ENCODE peak calls at places on chromosomes 3 and 15, in seven cellular contexts. Z is neuronal stem cell, H is neural progenitor cell, N is MM.1S, O is PC-3, K is NT2/D1, V is HCT116. Y is an unnamed sample.

GRCh38 chr15:92949604-92950249 is 49.6 kb downstream of the CHD2 start:
- DNase-seq in K (no peak), H (peak), V (no peak), Z (no peak), O (peak), N (no peak), Y (no peak)

GRCh38 chr3:195179782-195180489 is 91.0 kb downstream of the XXYLT1 start:
- DNase-seq in V (no peak), H (no peak), O (no peak), N (no peak), K (no peak), Z (no peak), Y (no peak)

GRCh38 chr3:131596884-131597283 is 94.1 kb upstream of the MRPL3 start:
- DNase-seq in Z (no peak), V (no peak), H (no peak), N (no peak), K (no peak), O (peak), Y (no peak)

GRCh38 chr15:90866161-90866715 is 2.1 kb upstream of the FURIN start:
- DNase-seq in V (no peak), H (no peak), O (no peak), Z (no peak), N (no peak), K (no peak), Y (no peak)

GRCh38 chr15:38058596-38059075 is 124.2 kb downstream of the TMCO5A start:
- DNase-seq in N (peak), H (peak), O (no peak), V (no peak), Z (no peak), K (peak), Y (no peak)

GRCh38 chr3:78496458-78496857 is 1271.3 kb downstream of the ROBO1 start:
- DNase-seq in Z (no peak), H (no peak), V (no peak), N (no peak), O (no peak), K (no peak), Y (no peak)

GRCh38 chr3:46846624-46847542 is 16.4 kb downstream of the MYL3 start:
- DNase-seq in V (no peak), Z (no peak), N (no peak), O (no peak), K (no peak), H (no peak), Y (no peak)

GRCh38 chr3:53045784-53046170 is at the start of gene SFMBT1:
- DNase-seq in O (peak), Z (peak), V (no peak), N (peak), K (no peak), H (peak), Y (no peak)

GRCh38 chr3:194450341-194450740 is 36.5 kb downstream of the ATP13A3 start:
- DNase-seq in O (peak), K (no peak), N (no peak), H (no peak), V (no peak), Z (no peak), Y (no peak)

GRCh38 chr3:189871384-189871783 is 240.2 kb downstream of the TP63 start:
- DNase-seq in V (no peak), H (no peak), K (no peak), O (no peak), N (no peak), Z (no peak), Y (no peak)

GRCh38 chr3:24943961-24944360 is 449.3 kb upstream of the THRB start:
- DNase-seq in O (no peak), Z (no peak), N (no peak), K (no peak), H (no peak), V (no peak), Y (no peak)

GRCh38 chr3:23894166-23895061 is 22.4 kb downstream of the NKIRAS1 start:
- DNase-seq in N (no peak), K (no peak), O (no peak), H (no peak), V (no peak), Z (no peak), Y (no peak)

GRCh38 chr3:72591522-72592421 is 256.5 kb downstream of the SHQ1 start:
- DNase-seq in Z (peak), O (peak), V (no peak), N (no peak), K (peak), H (peak), Y (no peak)

GRCh38 chr15:101220060-101220459 is 31.8 kb downstream of the CHSY1 start:
- DNase-seq in V (no peak), N (no peak), H (no peak), K (no peak), Z (no peak), O (no peak), Y (no peak)

GRCh38 chr3:108818404-108818803 is 4.2 kb upstream of the TRAT1 start:
- DNase-seq in N (peak), V (peak), K (peak), H (peak), O (peak), Z (peak), Y (no peak)

GRCh38 chr3:42771271-42771670 is 1.8 kb downstream of the CCDC13 start:
- DNase-seq in K (no peak), H (no peak), Z (no peak), N (no peak), O (no peak), V (no peak), Y (no peak)

GRCh38 chr3:138296639-138297038 is 33.0 kb downstream of the NME9 start:
- DNase-seq in Z (no peak), K (no peak), H (no peak), O (no peak), V (no peak), N (no peak), Y (no peak)

GRCh38 chr3:46915297-46915822 is 37.8 kb downstream of the PTH1R start:
- DNase-seq in V (no peak), N (no peak), O (no peak), H (no peak), Z (no peak), K (no peak), Y (no peak)

GRCh38 chr3:160224811-160225180 is 426 bp upstream of the C3orf80 start:
- DNase-seq in O (no peak), Z (no peak), V (no peak), N (no peak), K (no peak), H (no peak), Y (no peak)

GRCh38 chr3:154421067-154421466 is 8.9 kb downstream of the GPR149 start:
- DNase-seq in N (peak), O (peak), H (peak), V (no peak), K (no peak), Z (peak), Y (peak)

GRCh38 chr15:95739161-95739560 is 591.3 kb upstream of the NR2F2 start:
- DNase-seq in Z (no peak), O (no peak), V (no peak), K (no peak), N (no peak), H (no peak), Y (no peak)

GRCh38 chr3:32045091-32045964 is 61.1 kb upstream of the GPD1L start:
- DNase-seq in O (peak), K (peak), V (peak), H (peak), N (no peak), Z (no peak), Y (no peak)

GRCh38 chr3:7800006-7800780 is 701.4 kb upstream of the LMCD1 start:
- DNase-seq in N (no peak), O (peak), V (no peak), Z (no peak), H (peak), K (no peak), Y (no peak)

GRCh38 chr15:93158104-93158503 is 69.1 kb upstream of the RGMA start:
- DNase-seq in N (no peak), O (no peak), Z (no peak), K (no peak), H (no peak), V (no peak), Y (no peak)

GRCh38 chr3:16300881-16301359 is 35.9 kb downstream of the OXNAD1 start:
- DNase-seq in K (no peak), Z (no peak), O (no peak), H (no peak), V (no peak), N (peak), Y (no peak)

GRCh38 chr3:126835472-126836219 is 131.6 kb downstream of the CHCHD6 start:
- DNase-seq in N (no peak), O (peak), H (no peak), V (no peak), K (no peak), Z (no peak), Y (no peak)

GRCh38 chr15:101434032-101434920 is 55.2 kb downstream of the PCSK6 start:
- DNase-seq in N (no peak), Z (no peak), K (no peak), H (no peak), V (no peak), O (no peak), Y (no peak)

GRCh38 chr3:36221975-36222374 is 158.3 kb upstream of the STAC start:
- DNase-seq in V (no peak), N (no peak), K (no peak), Z (no peak), O (peak), H (no peak), Y (no peak)

GRCh38 chr15:90872481-90873184 is 4.2 kb downstream of the FURIN start:
- DNase-seq in V (no peak), H (no peak), O (peak), K (no peak), Z (no peak), N (no peak), Y (no peak)

GRCh38 chr3:98778383-98778782 is 15.2 kb downstream of the ST3GAL6 start:
- DNase-seq in H (no peak), O (no peak), V (no peak), K (no peak), N (no peak), Z (no peak), Y (no peak)
- H3K4me3 ChIP-seq in H (no peak), O (no peak), V (no peak), K (no peak), N (no peak), Z (no peak), Y (no peak)

GRCh38 chr3:33134026-33134625 is 20.3 kb downstream of the CRTAP start:
- DNase-seq in N (peak), H (no peak), O (no peak), Z (no peak), V (no peak), K (no peak), Y (no peak)

GRCh38 chr3:33132019-33132360 is 18.2 kb downstream of the CRTAP start:
- DNase-seq in Z (no peak), K (no peak), O (no peak), H (no peak), N (no peak), V (no peak), Y (no peak)

GRCh38 chr3:33130144-33130543 is 16.3 kb downstream of the CRTAP start:
- DNase-seq in V (no peak), N (no peak), O (no peak), K (no peak), Z (no peak), H (no peak), Y (no peak)

GRCh38 chr3:33128706-33129105 is 14.9 kb downstream of the CRTAP start:
- DNase-seq in K (no peak), H (peak), Z (peak), O (no peak), N (no peak), V (no peak), Y (no peak)

DNA sequence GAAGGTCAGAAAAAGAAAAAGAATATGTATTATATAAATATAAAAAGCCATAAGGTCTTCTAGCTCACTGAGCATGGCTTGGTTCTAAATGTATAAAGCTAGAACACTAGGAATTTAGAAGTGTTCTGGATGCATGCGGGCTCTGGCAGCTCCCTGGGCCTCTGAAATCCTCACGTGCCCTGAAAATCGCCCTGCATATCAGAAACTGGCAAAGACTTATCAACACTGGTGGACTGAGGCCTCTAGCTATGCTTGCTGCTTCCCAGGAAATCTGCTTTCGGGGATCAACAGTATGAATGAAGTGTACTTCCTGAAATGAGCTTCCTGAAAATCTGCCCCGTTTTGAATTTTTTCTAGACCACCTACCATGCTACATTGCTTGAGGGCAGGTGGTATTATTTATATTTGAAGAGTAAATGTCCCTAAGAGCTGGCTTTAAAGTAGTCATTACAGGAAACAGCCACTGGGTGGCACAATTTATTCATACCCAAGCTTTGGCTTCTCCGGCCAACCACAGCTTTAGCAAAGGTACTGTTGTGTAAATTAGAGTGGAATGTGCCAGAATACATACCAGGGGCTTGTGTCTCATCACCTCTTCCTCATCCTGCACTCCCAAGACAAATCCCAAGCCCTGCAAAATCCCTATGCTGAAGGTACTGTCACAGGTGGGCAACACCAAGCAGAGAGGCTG is 17.7 kb downstream of the CRTAP start:
- DNase-seq in V (peak), N (peak), H (peak), K (peak), Z (peak), O (peak), Y (peak)
- H3K9ac ChIP-seq in V (no peak), N (no peak), H (no peak), K (no peak), Z (no peak), O (no peak), Y (no peak)

DNA sequence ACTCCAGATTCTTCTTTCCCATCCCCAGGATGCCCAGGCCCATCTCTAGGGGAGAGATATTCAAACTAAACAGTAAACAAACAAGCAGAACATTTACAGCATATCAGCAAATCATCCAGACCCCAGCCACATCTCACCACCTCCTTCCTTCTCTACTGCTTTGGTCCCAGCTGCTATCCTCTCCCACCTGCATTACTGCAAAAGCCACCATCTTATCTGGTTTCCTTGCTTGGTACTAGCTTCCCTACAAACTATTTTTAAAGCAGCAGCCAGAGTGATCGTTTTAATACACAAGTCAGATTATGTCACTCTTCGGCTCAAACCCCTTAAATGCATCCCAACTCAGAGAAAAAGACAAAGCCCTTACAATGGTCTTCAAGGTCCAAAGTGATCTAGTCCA is 4.8 kb downstream of the LYSMD2 start:
- DNase-seq in N (no peak), K (no peak), V (no peak), Z (no peak), O (no peak), H (no peak), Y (no peak)
- H3K4me3 ChIP-seq in N (no peak), K (no peak), V (no peak), Z (no peak), O (no peak), H (no peak), Y (no peak)

GRCh38 chr3:184338538-184338945 is 1.1 kb downstream of the FAM131A start:
- DNase-seq in H (peak), N (no peak), Z (peak), O (no peak), K (no peak), V (no peak), Y (no peak)
- H3K9ac ChIP-seq in H (no peak), N (no peak), Z (peak), O (no peak), K (peak), V (no peak), Y (no peak)

DNA sequence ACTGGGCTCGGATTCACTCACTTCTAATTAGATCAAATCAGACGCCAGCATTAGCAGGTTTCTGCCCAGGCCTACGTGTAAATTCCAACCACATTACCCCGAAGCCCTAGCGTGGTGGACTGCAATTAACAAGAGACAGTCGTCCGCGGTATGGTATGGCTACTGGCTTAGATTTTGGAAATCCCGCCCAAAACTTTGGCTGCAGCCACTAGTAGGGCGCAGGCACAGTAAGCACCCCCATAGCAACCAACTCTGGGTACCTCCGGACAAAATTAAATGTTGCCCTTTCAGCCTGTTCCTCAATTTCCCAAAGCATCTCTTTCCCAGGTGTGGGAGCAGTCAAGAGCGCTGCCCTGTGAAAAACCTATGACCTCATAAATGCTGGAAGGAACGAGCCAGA is 732 bp downstream of the RARRES1 start:
- DNase-seq in Z (no peak), K (no peak), H (peak), N (no peak), V (no peak), O (no peak), Y (no peak)
- H3K4me3 ChIP-seq in Z (no peak), K (peak), H (peak), N (no peak), V (no peak), O (no peak), Y (no peak)

GRCh38 chr3:15265655-15266509 is 59.8 kb downstream of the CAPN7 start:
- DNase-seq in O (no peak), N (no peak), H (no peak), Z (no peak), K (no peak), V (no peak), Y (no peak)
- H3K9ac ChIP-seq in O (no peak), N (no peak), H (no peak), Z (no peak), K (no peak), V (no peak), Y (no peak)

DNA sequence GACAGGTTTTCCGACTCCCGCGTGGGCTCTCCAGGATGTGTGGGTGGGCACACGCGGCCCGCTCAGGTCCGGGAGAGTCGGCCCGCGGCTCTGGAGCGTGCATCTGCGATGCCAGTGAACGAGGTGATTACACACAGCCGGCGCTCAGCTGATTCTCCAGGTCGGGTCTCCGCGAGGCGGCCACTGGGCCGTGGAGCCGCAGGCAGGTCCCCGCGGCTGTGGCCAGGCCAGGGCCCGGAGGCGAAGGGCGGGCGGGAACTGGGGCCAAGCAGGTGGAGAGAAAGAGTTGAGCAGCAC is 13.2 kb downstream of the PAK6 start:
- DNase-seq in O (no peak), H (no peak), K (no peak), Z (no peak), V (no peak), N (no peak), Y (no peak)
- H3K4me3 ChIP-seq in O (peak), H (peak), K (peak), Z (no peak), V (peak), N (peak), Y (no peak)

GRCh38 chr3:64027708-64028107 is 4.4 kb upstream of the PSMD6 start:
- DNase-seq in K (no peak), O (no peak), V (no peak), N (no peak), Z (no peak), H (no peak), Y (no peak)
- H3K9ac ChIP-seq in K (no peak), O (no peak), V (no peak), N (no peak), Z (no peak), H (no peak), Y (no peak)

DNA sequence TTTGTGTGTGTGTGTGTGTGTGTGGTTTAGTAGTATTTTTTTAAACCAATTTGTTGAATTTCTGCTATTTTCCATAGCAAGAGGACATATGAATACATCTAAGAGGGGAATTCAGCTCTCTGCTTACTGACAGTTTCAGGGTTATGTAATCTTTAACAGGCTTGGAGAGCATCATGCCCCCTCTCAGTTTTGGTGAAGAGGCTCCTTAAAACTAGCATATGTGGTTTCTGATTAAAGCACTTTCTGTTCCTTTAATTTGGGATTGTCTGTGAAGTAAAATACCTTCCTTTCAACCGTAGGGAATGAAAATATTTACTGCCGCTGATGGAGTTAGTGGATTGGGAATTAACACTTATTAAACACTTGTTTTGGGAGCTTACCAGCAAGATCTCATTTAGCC is 19.4 kb upstream of the NFKBIZ start:
- DNase-seq in K (no peak), O (no peak), Z (no peak), H (no peak), N (no peak), V (no peak), Y (no peak)
- H3K4me3 ChIP-seq in K (no peak), O (no peak), Z (no peak), H (no peak), N (no peak), V (no peak), Y (no peak)

GRCh38 chr3:198019115-198019514 is 59.1 kb downstream of the LMLN start:
- DNase-seq in K (no peak), N (no peak), V (no peak), O (no peak), Z (no peak), H (no peak), Y (no peak)
- H3K9ac ChIP-seq in K (no peak), N (no peak), V (no peak), O (no peak), Z (no peak), H (no peak), Y (no peak)

Y was measured in SK-N-MC.